ENCODE peak calls at places on chromosome 21, in four cellular contexts. One of them, this sample, is unnamed.

GRCh38 chr21:16330340-16331319 is 600.8 kb downstream of the USP25 start:
- DNase-seq in suprapubic skin: no peak
- DNase-seq in mammary epithelial cell: peak
- DNase-seq in GM10248: peak
- DNase-seq in this sample: no peak

GRCh38 chr21:17495680-17496079 is 17.2 kb upstream of the CXADR start:
- DNase-seq in suprapubic skin: no peak
- DNase-seq in mammary epithelial cell: no peak
- DNase-seq in GM10248: no peak
- DNase-seq in this sample: no peak

GRCh38 chr21:14114251-14114650 is 96.5 kb downstream of the LIPI start:
- DNase-seq in suprapubic skin: no peak
- DNase-seq in mammary epithelial cell: peak
- DNase-seq in GM10248: no peak
- DNase-seq in this sample: no peak

GRCh38 chr21:36547464-36547863 is 67.5 kb upstream of the CLDN14 start:
- DNase-seq in GM10248: no peak
- DNase-seq in suprapubic skin: no peak
- DNase-seq in mammary epithelial cell: no peak
- DNase-seq in this sample: no peak

GRCh38 chr21:28228624-28228995 is 764.1 kb downstream of the LTN1 start:
- DNase-seq in mammary epithelial cell: no peak
- DNase-seq in suprapubic skin: no peak
- DNase-seq in GM10248: no peak
- DNase-seq in this sample: no peak

GRCh38 chr21:31545036-31545435 is 114.5 kb upstream of the SOD1 start:
- DNase-seq in suprapubic skin: no peak
- DNase-seq in GM10248: no peak
- DNase-seq in mammary epithelial cell: no peak
- DNase-seq in this sample: no peak

GRCh38 chr21:41928621-41929220 is 25.1 kb downstream of the C2CD2 start:
- DNase-seq in GM10248: peak
- DNase-seq in mammary epithelial cell: no peak
- DNase-seq in suprapubic skin: no peak
- DNase-seq in this sample: peak

GRCh38 chr21:42261832-42262200 is 42.9 kb downstream of the ABCG1 start:
- DNase-seq in suprapubic skin: no peak
- DNase-seq in GM10248: no peak
- DNase-seq in mammary epithelial cell: no peak
- DNase-seq in this sample: peak

GRCh38 chr21:23374155-23374554 is 2233.1 kb downstream of the MRPL39 start:
- DNase-seq in GM10248: no peak
- DNase-seq in mammary epithelial cell: no peak
- DNase-seq in suprapubic skin: no peak
- DNase-seq in this sample: no peak

GRCh38 chr21:36955783-36956182 is 10.7 kb downstream of the HLCS start:
- DNase-seq in GM10248: no peak
- DNase-seq in mammary epithelial cell: no peak
- DNase-seq in suprapubic skin: no peak
- DNase-seq in this sample: no peak

GRCh38 chr21:41638201-41638790 is 128.6 kb downstream of the RIPK4 start:
- DNase-seq in GM10248: no peak
- DNase-seq in mammary epithelial cell: no peak
- DNase-seq in suprapubic skin: no peak
- DNase-seq in this sample: no peak

GRCh38 chr21:34668803-34669148 is at the start of gene CLIC6:
- DNase-seq in GM10248: no peak
- DNase-seq in mammary epithelial cell: no peak
- DNase-seq in suprapubic skin: peak
- DNase-seq in this sample: no peak

GRCh38 chr21:21101911-21102310 is 103.7 kb downstream of the NCAM2 start:
- DNase-seq in suprapubic skin: no peak
- DNase-seq in GM10248: no peak
- DNase-seq in mammary epithelial cell: no peak
- DNase-seq in this sample: no peak

GRCh38 chr21:18722193-18722592 is 318.6 kb upstream of the TMPRSS15 start:
- DNase-seq in GM10248: no peak
- DNase-seq in mammary epithelial cell: no peak
- DNase-seq in suprapubic skin: no peak
- DNase-seq in this sample: no peak

GRCh38 chr21:28674807-28675206 is 317.9 kb downstream of the LTN1 start:
- DNase-seq in mammary epithelial cell: no peak
- DNase-seq in GM10248: no peak
- DNase-seq in suprapubic skin: no peak
- DNase-seq in this sample: no peak

GRCh38 chr21:36200089-36200561 is 43.5 kb downstream of the DOP1B start:
- DNase-seq in mammary epithelial cell: no peak
- DNase-seq in suprapubic skin: no peak
- DNase-seq in GM10248: no peak
- DNase-seq in this sample: peak

GRCh38 chr21:44846485-44847260 is 26.8 kb downstream of the PTTG1IP start:
- DNase-seq in GM10248: peak
- DNase-seq in mammary epithelial cell: no peak
- DNase-seq in suprapubic skin: no peak
- DNase-seq in this sample: no peak

GRCh38 chr21:43315244-43316137 is 111.4 kb downstream of the SIK1 start:
- DNase-seq in GM10248: no peak
- DNase-seq in mammary epithelial cell: no peak
- DNase-seq in suprapubic skin: no peak
- DNase-seq in this sample: no peak
- TF ChIP-seq CTCF in GM10248: peak
- TF ChIP-seq CTCF in mammary epithelial cell: no peak
- TF ChIP-seq CTCF in suprapubic skin: no peak
- TF ChIP-seq CTCF in this sample: peak

GRCh38 chr21:43825936-43826622 is 36.7 kb downstream of the RRP1 start:
- DNase-seq in GM10248: no peak
- DNase-seq in mammary epithelial cell: no peak
- DNase-seq in suprapubic skin: no peak
- DNase-seq in this sample: peak
- TF ChIP-seq CTCF in GM10248: no peak
- TF ChIP-seq CTCF in mammary epithelial cell: peak
- TF ChIP-seq CTCF in suprapubic skin: peak
- TF ChIP-seq CTCF in this sample: peak

DNA sequence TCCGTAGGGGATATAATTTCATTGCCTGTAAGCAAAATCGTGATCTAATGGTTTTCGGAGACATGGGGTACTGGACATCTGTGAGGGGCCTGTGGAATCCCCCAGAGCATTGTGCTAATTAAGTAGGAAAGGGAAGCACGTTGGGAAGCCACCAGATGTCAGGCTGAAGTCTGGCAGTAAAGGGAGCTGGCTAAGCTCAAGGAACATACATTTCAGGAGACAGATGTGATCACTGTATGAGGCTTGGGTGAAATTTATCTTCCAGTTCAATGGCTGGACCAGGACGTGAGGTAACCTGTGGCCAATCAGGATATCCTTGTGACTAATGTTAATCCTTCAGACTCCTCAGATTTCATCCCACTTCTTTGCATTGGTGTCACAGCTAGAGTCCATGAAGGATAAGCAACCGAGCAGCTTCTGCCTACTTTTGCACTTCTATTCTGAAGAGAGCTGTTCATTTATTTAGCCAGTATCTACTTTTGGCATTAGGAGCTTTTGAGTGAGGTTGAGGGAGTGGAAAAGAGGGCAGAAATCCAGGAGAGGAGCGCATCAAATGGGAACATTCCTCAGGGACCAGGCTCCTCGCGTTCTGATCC is 110.2 kb upstream of the APP start:
- DNase-seq in suprapubic skin: no peak
- DNase-seq in GM10248: no peak
- DNase-seq in mammary epithelial cell: no peak
- DNase-seq in this sample: no peak
- TF ChIP-seq CTCF in suprapubic skin: no peak
- TF ChIP-seq CTCF in GM10248: no peak
- TF ChIP-seq CTCF in mammary epithelial cell: no peak
- TF ChIP-seq CTCF in this sample: no peak

GRCh38 chr21:43316156-43316845 is 110.6 kb downstream of the SIK1 start:
- DNase-seq in mammary epithelial cell: no peak
- DNase-seq in GM10248: no peak
- DNase-seq in suprapubic skin: no peak
- DNase-seq in this sample: no peak

GRCh38 chr21:43318841-43319781 is 107.8 kb downstream of the SIK1 start:
- DNase-seq in GM10248: peak
- DNase-seq in mammary epithelial cell: peak
- DNase-seq in suprapubic skin: no peak
- DNase-seq in this sample: no peak

GRCh38 chr21:43318368-43318767 is 108.6 kb downstream of the SIK1 start:
- DNase-seq in GM10248: no peak
- DNase-seq in suprapubic skin: no peak
- DNase-seq in mammary epithelial cell: no peak
- DNase-seq in this sample: no peak

GRCh38 chr21:43317254-43317748 is 109.6 kb downstream of the SIK1 start:
- DNase-seq in GM10248: no peak
- DNase-seq in suprapubic skin: no peak
- DNase-seq in mammary epithelial cell: no peak
- DNase-seq in this sample: no peak

DNA sequence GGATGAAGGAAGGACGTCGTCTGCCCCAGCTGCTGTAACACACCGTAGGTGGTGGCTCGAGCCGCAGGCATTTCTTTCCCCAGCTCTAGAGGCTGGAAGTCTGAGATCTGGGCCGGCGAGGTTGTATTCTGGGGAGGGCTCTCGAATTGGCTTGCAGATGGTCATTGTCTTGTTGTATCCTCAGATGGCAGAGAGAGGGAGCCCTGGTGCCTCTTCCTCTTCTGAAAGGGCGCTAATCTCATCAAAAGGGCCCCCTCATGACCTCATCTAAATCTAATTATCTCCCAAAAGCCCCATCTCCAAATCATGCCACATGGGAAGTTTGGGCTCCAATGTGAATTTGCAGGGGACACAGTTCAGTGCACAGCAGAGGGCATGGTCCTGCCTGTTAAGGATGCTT is 109.0 kb downstream of the SIK1 start:
- DNase-seq in GM10248: no peak
- DNase-seq in suprapubic skin: no peak
- DNase-seq in mammary epithelial cell: no peak
- DNase-seq in this sample: no peak
- TF ChIP-seq CTCF in GM10248: no peak
- TF ChIP-seq CTCF in suprapubic skin: no peak
- TF ChIP-seq CTCF in mammary epithelial cell: no peak
- TF ChIP-seq CTCF in this sample: no peak

GRCh38 chr21:33302796-33303195 is 22.0 kb upstream of the IFNAR1 start:
- DNase-seq in suprapubic skin: no peak
- DNase-seq in GM10248: no peak
- DNase-seq in mammary epithelial cell: no peak
- DNase-seq in this sample: no peak
- TF ChIP-seq CTCF in suprapubic skin: no peak
- TF ChIP-seq CTCF in GM10248: no peak
- TF ChIP-seq CTCF in mammary epithelial cell: no peak
- TF ChIP-seq CTCF in this sample: no peak

GRCh38 chr21:30251781-30252180 is 31.0 kb downstream of the KRTAP24-1 start:
- DNase-seq in mammary epithelial cell: peak
- DNase-seq in GM10248: no peak
- DNase-seq in suprapubic skin: no peak
- DNase-seq in this sample: no peak

GRCh38 chr21:30243691-30244090 is 27.8 kb upstream of the CLDN8 start:
- DNase-seq in GM10248: no peak
- DNase-seq in mammary epithelial cell: no peak
- DNase-seq in suprapubic skin: no peak
- DNase-seq in this sample: no peak

GRCh38 chr21:30249936-30250335 is 32.8 kb downstream of the KRTAP24-1 start:
- DNase-seq in suprapubic skin: no peak
- DNase-seq in GM10248: no peak
- DNase-seq in mammary epithelial cell: no peak
- DNase-seq in this sample: no peak

GRCh38 chr21:30248844-30249243 is 32.9 kb upstream of the CLDN8 start:
- DNase-seq in mammary epithelial cell: no peak
- DNase-seq in suprapubic skin: no peak
- DNase-seq in GM10248: no peak
- DNase-seq in this sample: no peak
- TF ChIP-seq CTCF in mammary epithelial cell: no peak
- TF ChIP-seq CTCF in suprapubic skin: no peak
- TF ChIP-seq CTCF in GM10248: no peak
- TF ChIP-seq CTCF in this sample: no peak

DNA sequence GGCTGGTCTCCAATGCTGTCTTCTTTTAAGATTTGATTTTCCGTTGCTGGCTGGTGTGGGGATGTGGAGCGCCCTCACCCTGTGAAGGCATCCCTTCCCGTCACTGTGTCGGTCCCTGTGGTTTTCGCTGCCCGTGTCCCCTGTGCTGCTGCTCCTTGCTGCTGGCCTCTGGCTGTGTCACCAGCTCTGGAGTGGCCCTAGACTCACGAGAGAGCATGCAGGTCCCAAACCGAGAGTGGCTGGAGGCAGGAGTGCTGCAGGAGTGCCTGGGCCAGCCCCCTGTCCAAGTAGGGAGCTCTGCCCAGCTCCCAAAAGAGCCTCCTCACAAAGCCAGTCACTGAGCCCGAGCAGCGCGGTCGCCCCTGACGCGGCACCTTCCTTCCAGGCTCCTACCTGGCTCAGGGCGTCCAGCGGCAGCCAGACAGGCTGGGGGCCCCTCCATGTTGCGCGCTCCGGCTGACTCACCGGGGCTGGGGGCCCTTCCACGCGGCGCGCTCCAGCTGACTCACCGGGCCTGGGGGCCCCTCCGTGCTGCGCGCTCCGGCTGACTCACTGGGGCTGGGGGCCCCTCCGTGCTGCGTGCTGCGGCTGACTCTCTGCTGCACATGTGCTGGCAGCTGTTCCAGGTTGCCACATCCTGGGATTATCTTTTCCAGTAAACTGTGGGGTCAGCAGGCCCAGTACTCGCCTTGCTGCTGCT is 106.7 kb upstream of the COL6A1 start:
- DNase-seq in mammary epithelial cell: no peak
- DNase-seq in GM10248: no peak
- DNase-seq in suprapubic skin: peak
- DNase-seq in this sample: peak
- TF ChIP-seq CTCF in mammary epithelial cell: no peak
- TF ChIP-seq CTCF in GM10248: no peak
- TF ChIP-seq CTCF in suprapubic skin: no peak
- TF ChIP-seq CTCF in this sample: no peak

GRCh38 chr21:26170471-26171309 is at the start of gene APP:
- DNase-seq in GM10248: peak
- DNase-seq in suprapubic skin: peak
- DNase-seq in mammary epithelial cell: peak
- DNase-seq in this sample: no peak

GRCh38 chr21:26169611-26170470 is 729 bp downstream of the APP start:
- DNase-seq in mammary epithelial cell: peak
- DNase-seq in GM10248: peak
- DNase-seq in suprapubic skin: peak
- DNase-seq in this sample: no peak

GRCh38 chr21:26167593-26167992 is 3.0 kb downstream of the APP start:
- DNase-seq in mammary epithelial cell: no peak
- DNase-seq in suprapubic skin: no peak
- DNase-seq in GM10248: no peak
- DNase-seq in this sample: no peak

GRCh38 chr21:26171310-26172100 is 935 bp upstream of the APP start:
- DNase-seq in GM10248: no peak
- DNase-seq in suprapubic skin: no peak
- DNase-seq in mammary epithelial cell: no peak
- DNase-seq in this sample: no peak

GRCh38 chr21:26169061-26169610 is 1.4 kb downstream of the APP start:
- DNase-seq in mammary epithelial cell: peak
- DNase-seq in GM10248: peak
- DNase-seq in suprapubic skin: peak
- DNase-seq in this sample: no peak
- TF ChIP-seq CTCF in mammary epithelial cell: peak
- TF ChIP-seq CTCF in GM10248: peak
- TF ChIP-seq CTCF in suprapubic skin: no peak
- TF ChIP-seq CTCF in this sample: peak

GRCh38 chr21:40173833-40174232 is 306.6 kb downstream of the PCP4 start:
- DNase-seq in suprapubic skin: no peak
- DNase-seq in mammary epithelial cell: no peak
- DNase-seq in GM10248: no peak
- DNase-seq in this sample: no peak
- TF ChIP-seq CTCF in suprapubic skin: no peak
- TF ChIP-seq CTCF in mammary epithelial cell: no peak
- TF ChIP-seq CTCF in GM10248: no peak
- TF ChIP-seq CTCF in this sample: no peak

This sample was measured in chondrocyte.